ENCODE peak calls at places on chromosomes 1 and 21, in five cellular contexts. L, M, W, I and H are unnamed samples.

GRCh38 chr1:55382699-55383377 is 167.7 kb upstream of the USP24 start:
- DNase-seq in L (no peak), M (no peak), W (no peak), I (no peak), H (no peak)

GRCh38 chr1:41672173-41672572 is 187.7 kb upstream of the EDN2 start:
- DNase-seq in L (peak), M (no peak), W (peak), I (no peak), H (no peak)

GRCh38 chr1:100354971-100355394 is 2.7 kb downstream of the CDC14A start:
- DNase-seq in L (no peak), M (no peak), W (peak), I (no peak), H (no peak)

GRCh38 chr21:35637431-35637830 is 422.9 kb downstream of the SETD4 start:
- DNase-seq in L (peak), M (no peak), W (no peak), I (no peak), H (no peak)

GRCh38 chr1:150235436-150235851 is 468 bp downstream of the ANP32E start:
- DNase-seq in L (no peak), M (no peak), W (no peak), I (no peak), H (peak)

GRCh38 chr21:44751799-44752636 is 40.6 kb upstream of the TSPEAR start:
- DNase-seq in L (no peak), M (no peak), W (no peak), I (no peak), H (no peak)

GRCh38 chr1:89821322-89822108 is 683 bp downstream of the LRRC8D start:
- DNase-seq in L (no peak), M (no peak), W (no peak), I (no peak), H (peak)

GRCh38 chr1:40532062-40532389 is 589 bp downstream of the ZNF684 start:
- DNase-seq in L (no peak), M (no peak), W (no peak), I (no peak), H (no peak)

GRCh38 chr1:39952359-39953110 is 2.4 kb upstream of the MFSD2A start:
- DNase-seq in L (peak), M (no peak), W (no peak), I (no peak), H (no peak)